ENCODE peak calls at places on chromosomes 4 and X, in seven cellular contexts. D, V, K, Z, S, G and W are unnamed samples.

GRCh38 chr4:158121203-158121586 is 51.6 kb downstream of the GASK1B start:
- DNase-seq in Z (no peak), V (no peak), S (peak), D (no peak), K (peak), G (peak), W (no peak)

GRCh38 chrX:38868941-38869378 is 67.7 kb downstream of the MID1IP1 start:
- DNase-seq in D (no peak), Z (no peak), V (no peak), K (no peak), S (no peak), G (peak), W (no peak)

GRCh38 chr4:128393111-128393704 is 105.6 kb upstream of the PGRMC2 start:
- DNase-seq in V (no peak), Z (no peak), D (no peak), S (no peak), K (no peak), G (peak), W (no peak)

GRCh38 chrX:74179936-74180454 is 124.0 kb upstream of the ZCCHC13 start:
- DNase-seq in G (no peak), S (no peak), D (no peak), K (no peak), V (no peak), Z (no peak), W (no peak)

GRCh38 chrX:118383120-118383519 is 37.2 kb downstream of the WDR44 start:
- DNase-seq in S (no peak), D (no peak), V (no peak), G (no peak), K (no peak), Z (no peak), W (no peak)

GRCh38 chr4:40915318-40916217 is 165.8 kb downstream of the NSUN7 start:
- DNase-seq in Z (no peak), S (no peak), D (no peak), V (no peak), G (peak), K (no peak), W (no peak)

GRCh38 chrX:68826113-68826980 is 2.5 kb upstream of the EFNB1 start:
- DNase-seq in D (no peak), S (no peak), V (no peak), Z (no peak), G (no peak), K (no peak), W (no peak)

GRCh38 chrX:13775837-13776236 is 41.1 kb downstream of the GPM6B start:
- DNase-seq in D (no peak), Z (no peak), G (no peak), V (no peak), K (no peak), S (no peak), W (no peak)

GRCh38 chr4:45438047-45438446 is 685.8 kb downstream of the GABRG1 start:
- DNase-seq in V (no peak), Z (no peak), G (no peak), K (no peak), D (no peak), S (no peak), W (no peak)

GRCh38 chrX:54950730-54951375 is 30.2 kb downstream of the TRO start:
- DNase-seq in V (peak), K (no peak), S (no peak), D (peak), G (no peak), Z (no peak), W (no peak)

GRCh38 chr4:6437682-6438264 is 34.6 kb downstream of the PPP2R2C start:
- DNase-seq in G (no peak), D (no peak), K (no peak), V (peak), Z (no peak), S (peak), W (no peak)

GRCh38 chrX:54825716-54826428 is 18.3 kb downstream of the MAGED2 start:
- DNase-seq in K (no peak), V (no peak), G (peak), S (no peak), Z (no peak), D (no peak), W (peak)

GRCh38 chrX:11381464-11381863 is 88.3 kb downstream of the AMELX start:
- DNase-seq in S (peak), Z (no peak), G (peak), D (peak), K (no peak), V (peak), W (peak)

GRCh38 chrX:54529166-54529558 is 857 bp upstream of the GNL3L start:
- DNase-seq in G (no peak), Z (no peak), V (no peak), K (no peak), D (no peak), S (no peak), W (no peak)

GRCh38 chr4:87120411-87121162 is 99.8 kb downstream of the KLHL8 start:
- DNase-seq in D (peak), S (peak), G (peak), Z (no peak), K (no peak), V (peak), W (no peak)
- TF ChIP-seq POLR2A in D (no peak), S (no peak), G (no peak), Z (no peak), K (no peak), V (peak), W (no peak)

GRCh38 chrX:29461039-29461438 is 754.3 kb upstream of the MAGEB2 start:
- DNase-seq in V (no peak), G (no peak), D (no peak), K (no peak), S (no peak), Z (no peak), W (no peak)
- TF ChIP-seq POLR2A in V (no peak), G (no peak), D (no peak), K (no peak), S (no peak), Z (no peak), W (no peak)

GRCh38 chr4:83489711-83490326 is 4.9 kb upstream of the ABRAXAS1 start:
- DNase-seq in V (no peak), Z (no peak), S (no peak), K (no peak), G (no peak), D (no peak), W (peak)

GRCh38 chr4:83486457-83487129 is 1.7 kb upstream of the ABRAXAS1 start:
- DNase-seq in V (no peak), D (no peak), K (no peak), S (no peak), Z (no peak), G (no peak), W (peak)

GRCh38 chr4:83484500-83485431 is at the start of gene ABRAXAS1:
- DNase-seq in G (peak), V (peak), K (peak), Z (peak), S (peak), D (peak), W (peak)
- TF ChIP-seq POLR2A in G (peak), V (peak), K (peak), Z (no peak), S (peak), D (no peak), W (peak)

DNA sequence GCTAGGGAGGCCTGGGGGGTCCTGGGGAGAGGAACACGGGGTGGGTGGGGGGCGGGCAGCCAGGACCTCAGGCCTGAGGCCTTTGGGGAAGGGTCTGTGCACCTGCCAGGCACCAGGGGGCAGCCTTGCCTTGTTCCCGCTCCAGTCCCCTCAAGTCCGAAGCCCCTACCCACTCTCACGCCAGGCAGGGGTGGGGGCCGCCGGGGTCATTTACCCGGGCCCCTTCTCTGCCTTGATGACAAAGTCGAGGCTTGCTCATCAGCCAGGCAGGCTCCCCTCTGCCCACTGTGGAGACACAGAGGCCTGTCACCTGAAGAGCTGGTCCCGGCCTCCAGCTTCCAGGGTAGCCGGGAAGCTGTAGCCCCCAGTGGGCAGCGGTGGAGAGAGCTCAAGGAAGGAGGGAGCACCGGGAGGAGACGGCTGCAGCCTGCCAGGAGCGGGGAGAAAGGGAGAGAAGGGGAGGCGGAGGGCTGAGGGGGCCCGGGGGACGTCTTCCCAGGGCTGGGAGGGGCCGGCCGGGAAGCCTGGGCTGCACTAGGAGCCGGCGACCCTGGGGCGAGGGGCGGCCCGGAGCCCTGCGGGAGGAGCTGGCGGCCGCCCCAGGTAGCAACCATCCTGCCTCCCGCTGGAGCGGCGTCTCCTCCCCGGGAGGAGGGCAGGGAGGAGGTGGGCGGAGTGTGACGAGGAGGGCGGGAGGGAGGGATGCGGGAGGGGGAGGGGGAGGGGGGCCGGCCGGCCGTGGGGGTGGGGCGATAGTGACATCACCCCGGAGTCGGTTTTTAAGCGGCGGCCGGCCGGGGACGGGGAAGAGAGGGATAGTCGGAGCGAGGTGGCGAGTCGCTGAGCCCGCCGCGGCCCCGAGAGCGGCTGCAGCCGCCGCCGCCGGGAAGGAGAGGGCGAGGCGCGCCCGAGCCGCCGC is at the start of gene SLC6A8:
- DNase-seq in G (peak), V (peak), Z (peak), K (peak), D (peak), S (peak), W (peak)
- TF ChIP-seq POLR2A in G (peak), V (peak), Z (no peak), K (peak), D (no peak), S (peak), W (no peak)

DNA sequence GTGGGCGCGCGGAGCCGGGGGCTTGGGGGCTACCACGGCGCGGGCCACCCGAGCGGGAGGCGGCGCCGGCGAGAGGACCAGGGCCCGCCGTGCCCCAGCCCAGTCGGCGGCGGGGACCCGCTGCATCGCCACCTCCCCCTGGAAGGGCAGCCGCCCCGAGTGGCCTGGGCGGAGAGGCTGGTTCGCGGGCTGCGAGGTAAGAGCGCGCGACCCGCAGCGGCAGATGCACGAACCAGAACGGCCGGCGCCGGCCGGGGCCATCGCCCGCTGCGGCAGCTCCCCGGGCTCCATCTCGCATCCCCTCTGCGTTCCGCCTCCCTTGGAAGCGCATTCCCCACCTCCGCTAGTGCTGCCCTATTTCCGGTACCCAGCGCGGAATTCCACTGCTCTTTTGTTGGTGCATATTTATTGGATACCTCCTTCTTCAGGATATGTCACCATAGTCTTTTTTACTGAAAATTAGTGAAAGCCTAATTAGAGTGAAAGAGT is 742 bp downstream of the PKD2 start:
- DNase-seq in K (no peak), Z (peak), S (no peak), G (peak), D (peak), V (peak), W (peak)
- TF ChIP-seq POLR2A in K (no peak), Z (no peak), S (no peak), G (no peak), D (no peak), V (no peak), W (no peak)

GRCh38 chr4:10006604-10007435 is 14.5 kb downstream of the SLC2A9 start:
- DNase-seq in Z (peak), V (peak), D (peak), S (peak), G (no peak), K (peak), W (no peak)

GRCh38 chr4:10005632-10006031 is 15.7 kb downstream of the SLC2A9 start:
- DNase-seq in G (no peak), S (no peak), Z (no peak), V (no peak), K (no peak), D (no peak), W (no peak)

GRCh38 chr4:10007772-10008171 is 13.5 kb downstream of the SLC2A9 start:
- DNase-seq in K (no peak), Z (no peak), D (no peak), S (no peak), G (no peak), V (no peak), W (no peak)

GRCh38 chr4:10007436-10007740 is 13.9 kb downstream of the SLC2A9 start:
- DNase-seq in V (no peak), D (no peak), G (no peak), Z (no peak), K (no peak), S (no peak), W (no peak)

GRCh38 chr4:10006236-10006603 is 15.1 kb downstream of the SLC2A9 start:
- DNase-seq in K (no peak), V (peak), D (peak), S (peak), Z (peak), G (no peak), W (no peak)
- TF ChIP-seq POLR2A in K (no peak), V (no peak), D (no peak), S (no peak), Z (no peak), G (no peak), W (no peak)

GRCh38 chr4:174282836-174283506 is 496 bp downstream of the FBXO8 start:
- DNase-seq in V (peak), D (peak), K (peak), Z (peak), G (peak), S (peak), W (peak)
- TF ChIP-seq POLR2A in V (no peak), D (no peak), K (no peak), Z (no peak), G (no peak), S (no peak), W (no peak)

GRCh38 chr4:12170308-12170707 is 741.6 kb upstream of the HS3ST1 start:
- DNase-seq in D (no peak), Z (no peak), S (no peak), G (no peak), K (no peak), V (no peak), W (no peak)
- TF ChIP-seq POLR2A in D (no peak), Z (no peak), S (no peak), G (no peak), K (no peak), V (no peak), W (no peak)